ENCODE peak calls at places on chromosome 2, in eight cellular contexts. A is stimulated activated CD4-positive, alpha-beta T cell treated with anti-CD3 and anti-CD28 coated beads, Interleukin-2, amount 100 ng/mL, for 48 hours; F is left lung; H is naive thymus-derived CD8-positive, alpha-beta T cell; X is MM.1S; Y is NCI-H1417; Q is ovary; O is hypothalamus. C is an unnamed sample.

GRCh38 chr2:44342854-44343253 is 18.4 kb downstream of the PREPL start:
- DNase-seq in Y (peak), Q (no peak), F (no peak), H (no peak), X (peak), A (no peak), O (no peak), C (peak)

GRCh38 chr2:233223059-233223894 is 28.2 kb upstream of the ATG16L1 start:
- DNase-seq in Q (no peak), O (no peak), Y (no peak), A (no peak), H (no peak), X (peak), F (no peak), C (no peak)

GRCh38 chr2:177334940-177335543 is 57.5 kb upstream of the AGPS start:
- DNase-seq in H (no peak), F (no peak), A (no peak), Y (peak), Q (no peak), X (peak), O (no peak), C (peak)

GRCh38 chr2:233815861-233816260 is 37.7 kb downstream of the MROH2A start:
- DNase-seq in O (no peak), X (no peak), Y (no peak), A (no peak), Q (no peak), F (no peak), H (no peak), C (no peak)

GRCh38 chr2:17791121-17791902 is 24.9 kb upstream of the MSGN1 start:
- DNase-seq in X (no peak), Y (no peak), A (no peak), H (no peak), Q (no peak), F (no peak), O (no peak), C (peak)

GRCh38 chr2:219457784-219458369 is 23.2 kb downstream of the SPEG start:
- DNase-seq in O (no peak), Q (no peak), X (no peak), H (no peak), A (no peak), F (no peak), Y (peak), C (no peak)

GRCh38 chr2:46547223-46548102 is 68.1 kb downstream of the TMEM247 start:
- DNase-seq in O (no peak), Y (no peak), A (no peak), F (peak), H (no peak), Q (no peak), X (no peak), C (peak)

GRCh38 chr2:64737547-64737946 is 83.8 kb upstream of the SERTAD2 start:
- DNase-seq in A (no peak), Q (no peak), Y (no peak), F (no peak), H (no peak), X (no peak), O (no peak), C (no peak)

GRCh38 chr2:83972123-83972522 is 487.0 kb downstream of the SUCLG1 start:
- DNase-seq in Q (no peak), Y (no peak), A (no peak), X (no peak), O (no peak), F (no peak), H (no peak), C (no peak)

GRCh38 chr2:190637903-190638618 is 10.8 kb upstream of the NAB1 start:
- DNase-seq in Q (no peak), Y (no peak), H (no peak), O (peak), X (no peak), A (no peak), F (no peak), C (no peak)

GRCh38 chr2:65380243-65380642 is 52.2 kb downstream of the SPRED2 start:
- DNase-seq in H (no peak), F (no peak), A (no peak), Q (no peak), X (no peak), Y (no peak), O (no peak), C (no peak)

GRCh38 chr2:84963323-84963691 is 7.7 kb upstream of the KCMF1 start:
- DNase-seq in X (no peak), A (no peak), O (no peak), H (no peak), Q (no peak), F (no peak), Y (no peak), C (no peak)

GRCh38 chr2:227221120-227221519 is 56.7 kb downstream of the COL4A3 start:
- DNase-seq in A (no peak), Y (no peak), O (no peak), H (no peak), Q (no peak), F (no peak), X (no peak), C (no peak)

GRCh38 chr2:40740419-40740818 is 288.5 kb upstream of the SLC8A1 start:
- DNase-seq in X (no peak), Y (no peak), Q (no peak), A (no peak), O (no peak), H (no peak), F (no peak), C (no peak)

GRCh38 chr2:104977958-104978357 is 59.9 kb upstream of the MRPS9 start:
- DNase-seq in A (no peak), O (no peak), H (no peak), Y (no peak), X (no peak), Q (no peak), F (no peak), C (no peak)

GRCh38 chr2:237547841-237548416 is 18.4 kb upstream of the PRLH start:
- DNase-seq in X (no peak), Y (peak), F (no peak), O (no peak), Q (no peak), A (no peak), H (no peak), C (no peak)

GRCh38 chr2:153420394-153420793 is 58.2 kb downstream of the RPRM start:
- DNase-seq in A (no peak), F (no peak), X (no peak), O (no peak), H (no peak), Y (no peak), Q (no peak), C (no peak)

GRCh38 chr2:138922973-138923563 is 142.9 kb upstream of the NXPH2 start:
- DNase-seq in Y (peak), F (no peak), O (no peak), X (peak), Q (no peak), A (no peak), H (no peak), C (peak)

GRCh38 chr2:51483720-51484119 is 451.8 kb upstream of the NRXN1 start:
- DNase-seq in F (no peak), A (no peak), O (no peak), H (no peak), Q (no peak), Y (peak), X (no peak), C (no peak)

GRCh38 chr2:218402491-218402901 is 2.8 kb downstream of the CTDSP1 start:
- DNase-seq in A (no peak), Q (no peak), H (no peak), X (no peak), O (no peak), Y (no peak), F (no peak), C (no peak)

GRCh38 chr2:105797298-105797819 is 52.6 kb downstream of the NCK2 start:
- DNase-seq in O (no peak), Q (no peak), A (no peak), H (no peak), F (no peak), X (peak), Y (no peak), C (peak)

GRCh38 chr2:102021776-102022175 is 30.0 kb downstream of the IL1R2 start:
- DNase-seq in O (no peak), H (no peak), F (no peak), X (no peak), A (no peak), Q (no peak), Y (no peak), C (no peak)

GRCh38 chr2:27832396-27832795 is 57.8 kb downstream of the RBKS start:
- DNase-seq in Y (no peak), O (no peak), X (no peak), Q (no peak), F (no peak), H (no peak), A (no peak), C (peak)

GRCh38 chr2:112692914-112693313 is 27.9 kb upstream of the NT5DC4 start:
- DNase-seq in H (no peak), Q (no peak), O (no peak), F (peak), X (no peak), A (peak), Y (no peak), C (no peak)

GRCh38 chr2:227460079-227460485 is 11.9 kb upstream of the AGFG1 start:
- DNase-seq in O (no peak), A (peak), F (no peak), H (peak), X (no peak), Y (no peak), Q (no peak), C (no peak)

GRCh38 chr2:180319586-180320405 is 312.7 kb upstream of the CWC22 start:
- DNase-seq in Y (no peak), Q (no peak), A (no peak), H (no peak), O (no peak), F (no peak), X (no peak), C (peak)

GRCh38 chr2:10271509-10271908 is 31.2 kb upstream of the HPCAL1 start:
- DNase-seq in O (no peak), F (peak), Y (no peak), Q (no peak), X (no peak), H (no peak), A (no peak), C (no peak)

GRCh38 chr2:213065583-213066444 is 85.6 kb downstream of the IKZF2 start:
- DNase-seq in A (no peak), Y (peak), F (peak), H (no peak), X (no peak), O (no peak), Q (no peak), C (no peak)

GRCh38 chr2:241232736-241233575 is 44.5 kb downstream of the ANO7 start:
- DNase-seq in F (no peak), X (no peak), H (no peak), A (no peak), O (no peak), Q (peak), Y (peak), C (no peak)

GRCh38 chr2:95024960-95025405 is 525 bp upstream of the MAL start:
- DNase-seq in X (no peak), F (no peak), A (no peak), O (no peak), Y (no peak), H (peak), Q (no peak), C (no peak)

GRCh38 chr2:176817061-176817565 is 395.5 kb upstream of the HNRNPA3 start:
- DNase-seq in A (no peak), Y (peak), H (peak), X (no peak), F (no peak), O (no peak), Q (no peak), C (peak)

GRCh38 chr2:85899284-85899683 is 10.5 kb upstream of the ST3GAL5 start:
- DNase-seq in H (no peak), F (no peak), O (no peak), Y (no peak), X (no peak), A (no peak), Q (no peak), C (no peak)

C was measured in Kasumi-1.